ENCODE peak calls at places on chromosome 5, in six cellular contexts. One of them, this sample, is unnamed.

GRCh38 chr5:54616031-54616430 is 98.5 kb downstream of the SNX18 start:
- DNase-seq in HepG2: peak; percentile 13
- DNase-seq in K562: no peak
- DNase-seq in GM12878: no peak
- DNase-seq in H1: no peak
- DNase-seq in GM12891: no peak
- DNase-seq in this sample: no peak

GRCh38 chr5:159902444-159903121 is 13.7 kb upstream of the ADRA1B start:
- DNase-seq in GM12891: no peak
- DNase-seq in GM12878: no peak
- DNase-seq in K562: no peak
- DNase-seq in H1: no peak
- DNase-seq in HepG2: no peak
- DNase-seq in this sample: no peak

GRCh38 chr5:426392-426976 is 16.5 kb upstream of the EXOC3 start:
- DNase-seq in H1: no peak
- DNase-seq in K562: no peak
- DNase-seq in GM12878: no peak
- DNase-seq in GM12891: no peak
- DNase-seq in HepG2: no peak
- DNase-seq in this sample: no peak

GRCh38 chr5:66987126-66987525 is 209.5 kb downstream of the CD180 start:
- DNase-seq in GM12878: no peak
- DNase-seq in GM12891: no peak
- DNase-seq in K562: no peak
- DNase-seq in H1: no peak
- DNase-seq in HepG2: no peak
- DNase-seq in this sample: no peak

GRCh38 chr5:123097871-123098735 is 9.1 kb downstream of the PRDM6 start:
- DNase-seq in GM12878: no peak
- DNase-seq in HepG2: no peak
- DNase-seq in K562: no peak
- DNase-seq in GM12891: no peak
- DNase-seq in H1: no peak
- DNase-seq in this sample: no peak

GRCh38 chr5:9529041-9529480 is 16.8 kb downstream of the SEMA5A start:
- DNase-seq in HepG2: no peak
- DNase-seq in GM12891: no peak
- DNase-seq in K562: no peak
- DNase-seq in H1: no peak
- DNase-seq in GM12878: no peak
- DNase-seq in this sample: no peak

GRCh38 chr5:15897609-15898008 is 282.0 kb downstream of the MARCHF11 start:
- DNase-seq in GM12878: no peak
- DNase-seq in HepG2: no peak
- DNase-seq in K562: no peak
- DNase-seq in H1: no peak
- DNase-seq in GM12891: no peak
- DNase-seq in this sample: no peak

GRCh38 chr5:145068696-145069095 is 766.4 kb downstream of the PRELID2 start:
- DNase-seq in HepG2: no peak
- DNase-seq in GM12878: no peak
- DNase-seq in K562: no peak
- DNase-seq in GM12891: no peak
- DNase-seq in H1: no peak
- DNase-seq in this sample: no peak

GRCh38 chr5:92309336-92309991 is 926.3 kb upstream of the ARRDC3 start:
- DNase-seq in K562: no peak
- DNase-seq in HepG2: peak; percentile 11
- DNase-seq in GM12891: no peak
- DNase-seq in H1: no peak
- DNase-seq in GM12878: no peak
- DNase-seq in this sample: no peak

GRCh38 chr5:170470275-170470674 is 33.5 kb upstream of the KCNIP1 start:
- DNase-seq in GM12891: no peak
- DNase-seq in GM12878: no peak
- DNase-seq in HepG2: no peak
- DNase-seq in K562: no peak
- DNase-seq in H1: no peak
- DNase-seq in this sample: no peak

GRCh38 chr5:175457466-175457865 is 13.5 kb upstream of the DRD1 start:
- DNase-seq in HepG2: no peak
- DNase-seq in H1: no peak
- DNase-seq in GM12891: no peak
- DNase-seq in GM12878: peak; percentile 30
- DNase-seq in K562: no peak
- DNase-seq in this sample: no peak

GRCh38 chr5:168295574-168296201 is 4.2 kb downstream of the WWC1 start:
- DNase-seq in GM12891: no peak
- DNase-seq in GM12878: no peak
- DNase-seq in H1: peak; percentile 67
- DNase-seq in K562: no peak
- DNase-seq in HepG2: no peak
- DNase-seq in this sample: no peak

GRCh38 chr5:9927106-9927505 is 297.0 kb upstream of the TAS2R1 start:
- DNase-seq in HepG2: no peak
- DNase-seq in GM12891: no peak
- DNase-seq in K562: no peak
- DNase-seq in H1: no peak
- DNase-seq in GM12878: no peak
- DNase-seq in this sample: no peak

GRCh38 chr5:153632748-153633290 is 142.3 kb downstream of the GRIA1 start:
- DNase-seq in H1: no peak
- DNase-seq in GM12878: no peak
- DNase-seq in GM12891: no peak
- DNase-seq in HepG2: no peak
- DNase-seq in K562: no peak
- DNase-seq in this sample: no peak

GRCh38 chr5:140481758-140482157 is 65.7 kb upstream of the EIF4EBP3 start:
- DNase-seq in H1: no peak
- DNase-seq in GM12878: no peak
- DNase-seq in K562: no peak
- DNase-seq in HepG2: no peak
- DNase-seq in GM12891: no peak
- DNase-seq in this sample: no peak

GRCh38 chr5:38899936-38900335 is 54.1 kb downstream of the OSMR start:
- DNase-seq in GM12891: no peak
- DNase-seq in H1: no peak
- DNase-seq in HepG2: no peak
- DNase-seq in K562: no peak
- DNase-seq in GM12878: no peak
- DNase-seq in this sample: no peak

GRCh38 chr5:81182396-81183390 is 50.4 kb upstream of the CKMT2 start:
- DNase-seq in GM12891: no peak
- DNase-seq in GM12878: no peak
- DNase-seq in K562: no peak
- DNase-seq in H1: no peak
- DNase-seq in HepG2: no peak
- DNase-seq in this sample: no peak

GRCh38 chr5:10563132-10563939 is 534 bp upstream of the ANKRD33B start:
- DNase-seq in GM12891: peak; percentile 42
- DNase-seq in H1: no peak
- DNase-seq in GM12878: no peak
- DNase-seq in K562: peak; percentile 86
- DNase-seq in HepG2: no peak
- DNase-seq in this sample: no peak

GRCh38 chr5:80959768-80960442 is at the start of gene RASGRF2:
- DNase-seq in HepG2: peak; percentile 76
- DNase-seq in H1: no peak
- DNase-seq in K562: no peak
- DNase-seq in GM12891: peak; percentile 32
- DNase-seq in GM12878: no peak
- DNase-seq in this sample: peak; percentile 15

GRCh38 chr5:103333376-103333775 is 74.8 kb downstream of the MACIR start:
- DNase-seq in K562: no peak
- DNase-seq in GM12891: no peak
- DNase-seq in GM12878: no peak
- DNase-seq in HepG2: no peak
- DNase-seq in H1: no peak
- DNase-seq in this sample: no peak
- TF ChIP-seq TAF1 in K562: no peak
- TF ChIP-seq TAF1 in GM12891: no peak
- TF ChIP-seq TAF1 in GM12878: no peak
- TF ChIP-seq TAF1 in HepG2: no peak
- TF ChIP-seq TAF1 in H1: no peak
- TF ChIP-seq TAF1 in this sample: no peak

DNA sequence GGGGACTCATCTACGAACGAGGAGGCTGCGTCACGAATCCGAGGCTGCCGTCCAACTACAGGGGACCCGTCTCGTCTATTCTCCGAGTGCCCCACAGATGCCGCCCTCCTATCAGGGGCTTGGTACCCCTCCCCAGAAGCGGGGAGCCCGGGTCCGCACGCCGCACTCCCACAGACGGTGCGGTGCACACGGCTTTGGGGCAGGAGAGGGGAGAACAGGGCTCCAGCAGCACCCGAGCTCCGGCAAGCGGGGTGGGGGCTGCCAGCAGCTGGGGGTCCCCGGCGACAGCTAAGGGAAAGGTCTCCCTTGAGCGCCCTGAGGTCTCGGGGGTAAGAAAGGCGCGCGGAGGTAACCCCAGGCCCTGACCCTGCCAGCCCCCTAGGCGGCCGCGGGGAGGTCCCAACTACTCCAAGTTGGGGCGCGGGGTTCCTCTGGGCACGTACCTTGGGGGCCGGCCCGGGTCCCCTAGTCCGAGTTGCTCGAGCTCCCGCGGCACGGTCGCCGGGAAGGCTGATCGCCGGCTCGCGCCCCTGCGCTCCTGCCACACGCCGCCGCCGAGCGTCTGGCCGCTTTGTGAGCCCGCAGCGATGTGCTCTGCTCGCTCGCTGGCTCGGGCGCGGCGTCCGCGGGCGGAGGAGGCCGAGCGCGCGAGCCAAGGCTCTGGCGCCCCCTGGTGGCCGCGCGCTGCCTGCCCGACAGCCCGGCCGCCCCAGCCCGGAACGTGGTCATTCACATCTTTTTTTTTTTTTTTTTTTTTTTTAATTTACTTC is at the start of gene SPOCK1:
- DNase-seq in GM12891: peak; percentile 95
- DNase-seq in K562: peak; percentile 91
- DNase-seq in H1: peak; percentile 27
- DNase-seq in GM12878: no peak
- DNase-seq in HepG2: peak; percentile 14
- DNase-seq in this sample: peak; percentile 95
- TF ChIP-seq POLR2AphosphoS5 in GM12891: no peak
- TF ChIP-seq POLR2AphosphoS5 in K562: no peak
- TF ChIP-seq POLR2AphosphoS5 in H1: no peak
- TF ChIP-seq POLR2AphosphoS5 in GM12878: no peak
- TF ChIP-seq POLR2AphosphoS5 in HepG2: no peak
- TF ChIP-seq POLR2AphosphoS5 in this sample: no peak

DNA sequence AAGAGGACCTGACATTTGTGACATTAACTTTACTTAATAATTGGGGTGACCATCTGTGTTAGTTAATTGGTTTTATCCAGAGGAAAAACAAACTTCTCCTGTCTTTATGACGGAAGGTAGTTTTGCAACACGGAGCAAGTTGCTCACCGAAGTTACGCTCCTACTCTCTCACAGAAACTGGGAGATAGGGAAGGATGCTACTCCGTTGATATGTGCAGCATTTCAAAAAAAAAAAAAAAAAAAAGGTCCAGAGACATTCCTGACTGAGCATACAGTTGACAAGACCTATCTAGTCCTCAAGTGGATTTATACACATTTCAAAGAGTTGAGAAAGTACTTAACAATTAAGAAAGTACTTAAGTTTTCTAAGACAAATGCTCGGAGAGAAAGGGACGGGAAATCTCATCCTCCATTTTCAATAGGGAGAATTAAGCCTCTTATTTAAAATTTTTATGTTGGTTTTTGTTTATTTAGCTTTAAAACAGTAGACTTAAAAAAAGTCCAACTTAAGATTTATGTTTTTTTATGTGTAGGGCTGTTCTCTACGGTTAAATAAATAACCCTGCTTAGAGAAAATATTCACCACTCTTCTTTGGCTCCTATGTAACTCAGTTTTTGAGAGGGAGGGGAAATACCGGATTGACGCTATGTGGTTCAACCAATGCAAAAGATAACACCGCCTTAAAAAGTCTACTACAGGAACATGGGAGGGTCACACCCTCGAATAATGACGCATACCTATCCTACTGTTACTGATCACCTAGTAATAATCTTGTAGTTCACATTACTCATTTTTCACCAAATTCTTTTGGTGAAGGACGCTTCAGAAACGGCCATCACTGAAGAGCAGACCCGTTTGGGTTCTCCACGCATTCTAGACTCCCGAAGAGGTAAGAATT is at the start of gene FER:
- DNase-seq in HepG2: peak; percentile 12
- DNase-seq in K562: peak; percentile 39
- DNase-seq in GM12891: no peak
- DNase-seq in H1: no peak
- DNase-seq in GM12878: peak; percentile 58
- DNase-seq in this sample: no peak
- TF ChIP-seq POLR2A in HepG2: no peak
- TF ChIP-seq POLR2A in K562: no peak
- TF ChIP-seq POLR2A in GM12891: peak; percentile 84
- TF ChIP-seq POLR2A in H1: no peak
- TF ChIP-seq POLR2A in GM12878: no peak
- TF ChIP-seq POLR2A in this sample: peak; percentile 75

DNA sequence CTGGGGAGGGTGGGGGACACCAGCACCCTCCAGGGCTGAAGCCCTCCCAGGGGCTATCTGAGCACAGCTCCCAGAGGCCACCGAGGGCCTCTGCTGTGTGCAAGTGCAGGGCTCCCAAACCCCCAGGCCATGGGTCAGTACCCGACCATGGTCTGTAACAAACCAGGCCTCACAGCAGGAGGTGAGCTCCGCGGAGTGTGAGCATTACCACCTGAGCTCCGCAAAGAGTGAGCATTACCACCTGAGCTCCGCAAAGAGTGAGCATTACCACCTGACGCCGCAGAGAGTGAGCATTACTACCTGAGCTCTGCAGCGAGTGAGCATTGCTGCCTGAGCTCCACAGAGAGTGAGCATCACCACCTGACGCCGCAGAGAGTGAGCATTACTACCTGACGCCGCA is 152.9 kb upstream of the IRX2 start:
- DNase-seq in HepG2: no peak
- DNase-seq in H1: no peak
- DNase-seq in GM12878: no peak
- DNase-seq in GM12891: no peak
- DNase-seq in K562: no peak
- DNase-seq in this sample: no peak
- TF ChIP-seq TAF1 in HepG2: no peak
- TF ChIP-seq TAF1 in H1: no peak
- TF ChIP-seq TAF1 in GM12878: no peak
- TF ChIP-seq TAF1 in GM12891: no peak
- TF ChIP-seq TAF1 in K562: no peak
- TF ChIP-seq TAF1 in this sample: no peak

GRCh38 chr5:69517763-69518212 is 25.2 kb downstream of the OCLN start:
- DNase-seq in GM12891: no peak
- DNase-seq in HepG2: peak; percentile 79
- DNase-seq in H1: no peak
- DNase-seq in GM12878: no peak
- DNase-seq in K562: no peak
- DNase-seq in this sample: no peak

GRCh38 chr5:69509212-69509611 is 16.6 kb downstream of the OCLN start:
- DNase-seq in H1: no peak
- DNase-seq in HepG2: no peak
- DNase-seq in K562: no peak
- DNase-seq in GM12891: no peak
- DNase-seq in GM12878: no peak
- DNase-seq in this sample: no peak

GRCh38 chr5:69510694-69511093 is 18.1 kb downstream of the OCLN start:
- DNase-seq in GM12891: no peak
- DNase-seq in K562: no peak
- DNase-seq in GM12878: no peak
- DNase-seq in H1: no peak
- DNase-seq in HepG2: no peak
- DNase-seq in this sample: no peak

GRCh38 chr5:69512740-69513260 is 20.2 kb downstream of the OCLN start:
- DNase-seq in GM12878: no peak
- DNase-seq in GM12891: no peak
- DNase-seq in K562: no peak
- DNase-seq in HepG2: no peak
- DNase-seq in H1: no peak
- DNase-seq in this sample: no peak
- TF ChIP-seq POLR2AphosphoS5 in GM12878: no peak
- TF ChIP-seq POLR2AphosphoS5 in GM12891: no peak
- TF ChIP-seq POLR2AphosphoS5 in K562: no peak
- TF ChIP-seq POLR2AphosphoS5 in HepG2: no peak
- TF ChIP-seq POLR2AphosphoS5 in H1: no peak
- TF ChIP-seq POLR2AphosphoS5 in this sample: no peak